ENCODE peak calls at places on chromosomes 12 and 14, in nine cellular contexts. Y is stimulated activated CD4-positive, alpha-beta T cell treated with anti-CD3 and anti-CD28 coated beads, Interleukin-12 subunit alpha, Interleukin-12 subunit beta, amount 100 ng/mL, for 4 hours; T is CD8-positive, alpha-beta memory T cell; I is stimulated activated CD8-positive, alpha-beta memory T cell treated with anti-CD3 and anti-CD28 coated beads, Interleukin-12 subunit alpha, Interleukin-12 subunit beta, amount 100 ng/mL, for 4 hours; D is BJ; F is CD14-positive monocyte; Q is T1000; S is T-helper 22 cell; V is GM03348. P is an unnamed sample.

GRCh38 chr12:77954156-77954555 is 123.5 kb downstream of the NAV3 start:
- DNase-seq in Y (no peak), T (no peak), I (no peak), D (no peak), F (no peak), Q (no peak), S (no peak), V (no peak), P (no peak)

GRCh38 chr14:73242274-73242960 is 5.1 kb downstream of the PAPLN start:
- DNase-seq in Y (no peak), T (no peak), I (no peak), D (no peak), F (no peak), Q (no peak), S (no peak), V (peak), P (no peak)

GRCh38 chr12:89980236-89980635 is 271.6 kb upstream of the ATP2B1 start:
- DNase-seq in Y (no peak), T (no peak), I (no peak), D (peak), F (peak), Q (peak), S (no peak), V (peak), P (no peak)

GRCh38 chr14:24895243-24895583 is 154.7 kb downstream of the STXBP6 start:
- DNase-seq in Y (no peak), T (no peak), I (no peak), D (no peak), F (no peak), Q (no peak), S (no peak), V (peak), P (no peak)

GRCh38 chr12:115667116-115667515 is 610.4 kb downstream of the MED13L start:
- DNase-seq in Y (no peak), T (no peak), I (no peak), D (no peak), F (no peak), Q (no peak), S (no peak), V (no peak), P (no peak)

GRCh38 chr14:91258021-91258618 is 13.6 kb upstream of the GPR68 start:
- DNase-seq in Y (no peak), T (no peak), I (no peak), D (no peak), F (no peak), Q (no peak), S (no peak), V (peak), P (no peak)

GRCh38 chr12:124341645-124342069 is 46.8 kb downstream of the RFLNA start:
- DNase-seq in Y (no peak), T (no peak), I (no peak), D (no peak), F (no peak), Q (no peak), S (no peak), V (no peak), P (no peak)

GRCh38 chr14:77988096-77988870 is 181.9 kb upstream of the NRXN3 start:
- DNase-seq in Y (no peak), T (no peak), I (no peak), D (no peak), F (no peak), Q (no peak), S (no peak), V (no peak), P (no peak)

GRCh38 chr14:99756796-99757195 is 36.4 kb upstream of the EML1 start:
- DNase-seq in Y (no peak), T (no peak), I (no peak), D (no peak), F (no peak), Q (no peak), S (no peak), V (no peak), P (no peak)

GRCh38 chr12:100737168-100737567 is 57.4 kb upstream of the ANO4 start:
- DNase-seq in Y (no peak), T (no peak), I (no peak), D (no peak), F (no peak), Q (no peak), S (no peak), V (no peak), P (no peak)

GRCh38 chr12:6046511-6047180 is 77.8 kb downstream of the VWF start:
- DNase-seq in Y (no peak), T (no peak), I (no peak), D (no peak), F (no peak), Q (no peak), S (no peak), V (no peak), P (no peak)

GRCh38 chr12:70842136-70842535 is 78.4 kb downstream of the PTPRR start:
- DNase-seq in Y (no peak), T (no peak), I (no peak), D (no peak), F (no peak), Q (no peak), S (no peak), V (no peak), P (no peak)

GRCh38 chr12:76558684-76559276 is 791 bp downstream of the OSBPL8 start:
- DNase-seq in Y (peak), T (peak), I (peak), D (no peak), F (peak), Q (no peak), S (peak), V (peak), P (no peak)

P was measured in AG09319.